ENCODE peak calls at places on chromosomes 3 and 15, in five cellular contexts. E is GM04503, R is lower lobe of right lung, W is amniotic stem cell, F is AG09309. L is an unnamed sample.

GRCh38 chr15:99704444-99704838 is 28.8 kb downstream of the LYSMD4 start:
- DNase-seq in F (peak; percentile 59), R (no peak), W (peak; percentile 78), E (peak; percentile 59), L (no peak)

GRCh38 chr3:196624008-196624790 is 15.3 kb upstream of the NRROS start:
- DNase-seq in E (no peak), F (no peak), W (no peak), R (no peak), L (no peak)

GRCh38 chr3:60696559-60697125 is 554.6 kb downstream of the FHIT start:
- DNase-seq in E (no peak), F (no peak), R (no peak), W (no peak), L (no peak)

GRCh38 chr15:80507638-80508316 is 103.6 kb downstream of the ARNT2 start:
- DNase-seq in F (peak; percentile 92), W (peak; percentile 52), E (peak; percentile 99), R (no peak), L (no peak)

GRCh38 chr15:29090617-29091466 is 178.8 kb downstream of the NSMCE3 start:
- DNase-seq in F (no peak), R (no peak), W (no peak), E (no peak), L (no peak)

GRCh38 chr15:62889734-62890505 is 152.6 kb upstream of the TPM1 start:
- DNase-seq in R (no peak), W (no peak), E (no peak), F (no peak), L (no peak)

GRCh38 chr3:196179380-196180308 is 31.6 kb downstream of the ZDHHC19 start:
- DNase-seq in W (no peak), F (peak; percentile 28), R (no peak), E (no peak), L (no peak)

GRCh38 chr3:49456417-49456816 is 13.7 kb upstream of the DAG1 start:
- DNase-seq in E (no peak), F (no peak), W (no peak), R (no peak), L (no peak)

L was measured in type B pancreatic cell.